ENCODE peak calls at places on chromosomes 3 and 15, in five cellular contexts. V is fibroblast of pulmonary artery; O is fibroblast of the aortic adventitia; E is psoas muscle; A is CD8-positive, alpha-beta T cell. Q is an unnamed sample.
A peak's percentile ranks its signal among the peaks of the same experiment; 100 is the strongest.

GRCh38 chr3:102573483-102574028 is 138.7 kb downstream of the ZPLD1 start:
- DNase-seq in O (no peak), V (no peak), E (no peak), A (no peak), Q (no peak)

GRCh38 chr3:112004187-112004586 is 5.5 kb downstream of the TAGLN3 start:
- DNase-seq in A (no peak), O (no peak), E (no peak), V (no peak), Q (no peak)

GRCh38 chr15:48394172-48394571 is 62.9 kb downstream of the DUT start:
- DNase-seq in V (no peak), E (peak; percentile 63), O (no peak), A (no peak), Q (no peak)

GRCh38 chr3:42032693-42033349 is 58.3 kb upstream of the TRAK1 start:
- DNase-seq in V (peak; percentile 97), E (peak; percentile 83), O (peak; percentile 97), A (no peak), Q (no peak)

GRCh38 chr3:15071699-15072098 is 6.6 kb upstream of the MRPS25 start:
- DNase-seq in A (no peak), O (no peak), V (no peak), E (no peak), Q (no peak)

GRCh38 chr15:73914145-73914544 is 12.1 kb upstream of the LOXL1 start:
- DNase-seq in O (no peak), E (no peak), A (no peak), V (no peak), Q (no peak)

GRCh38 chr15:55372701-55373440 is 35.3 kb downstream of the CCPG1 start:
- DNase-seq in V (no peak), A (no peak), E (no peak), O (no peak), Q (no peak)

GRCh38 chr3:164467027-164467426 is 611.3 kb downstream of the SI start:
- DNase-seq in V (no peak), A (no peak), E (no peak), O (peak; percentile 11), Q (no peak)

GRCh38 chr3:71803248-71803647 is 18.3 kb upstream of the PROK2 start:
- DNase-seq in V (no peak), O (no peak), E (no peak), A (no peak), Q (no peak)

GRCh38 chr3:156148946-156149348 is 28.6 kb downstream of the KCNAB1 start:
- DNase-seq in V (peak; percentile 67), E (no peak), A (no peak), O (peak; percentile 84), Q (no peak)

GRCh38 chr3:16883726-16884083 is 1.1 kb upstream of the PLCL2 start:
- DNase-seq in A (no peak), V (no peak), E (no peak), O (no peak), Q (no peak)

GRCh38 chr3:75192065-75192658 is 472.0 kb upstream of the FRG2C start:
- DNase-seq in O (peak; percentile 62), E (no peak), V (peak; percentile 51), A (no peak), Q (no peak)

GRCh38 chr3:128800241-128801187 is 74.5 kb downstream of the RAB7A start:
- DNase-seq in V (no peak), O (no peak), A (no peak), E (peak; percentile 82), Q (no peak)

GRCh38 chr15:90883971-90884718 is at the start of gene FES:
- DNase-seq in A (no peak), E (peak; percentile 83), O (peak; percentile 49), V (peak; percentile 50), Q (peak; percentile 68)

GRCh38 chr3:33791477-33792166 is 6.8 kb upstream of the PDCD6IP start:
- DNase-seq in A (no peak), E (no peak), V (no peak), O (no peak), Q (no peak)

GRCh38 chr15:100658895-100659294 is 56.5 kb downstream of the ASB7 start:
- DNase-seq in E (no peak), O (no peak), A (no peak), V (no peak), Q (no peak)

GRCh38 chr3:99999541-99999940 is 114.8 kb downstream of the FILIP1L start:
- DNase-seq in O (no peak), E (no peak), A (no peak), V (peak; percentile 35), Q (no peak)

GRCh38 chr15:73691398-73691797 is 7.2 kb downstream of the CD276 start:
- DNase-seq in O (peak; percentile 91), V (peak; percentile 74), E (peak; percentile 79), A (no peak), Q (no peak)

GRCh38 chr3:107661447-107662108 is 138.8 kb downstream of the BBX start:
- DNase-seq in E (no peak), O (peak; percentile 35), V (peak; percentile 33), A (no peak), Q (no peak)

GRCh38 chr15:35560258-35560657 is 14.3 kb upstream of the DPH6 start:
- DNase-seq in O (no peak), A (no peak), V (no peak), E (no peak), Q (no peak)

DNA sequence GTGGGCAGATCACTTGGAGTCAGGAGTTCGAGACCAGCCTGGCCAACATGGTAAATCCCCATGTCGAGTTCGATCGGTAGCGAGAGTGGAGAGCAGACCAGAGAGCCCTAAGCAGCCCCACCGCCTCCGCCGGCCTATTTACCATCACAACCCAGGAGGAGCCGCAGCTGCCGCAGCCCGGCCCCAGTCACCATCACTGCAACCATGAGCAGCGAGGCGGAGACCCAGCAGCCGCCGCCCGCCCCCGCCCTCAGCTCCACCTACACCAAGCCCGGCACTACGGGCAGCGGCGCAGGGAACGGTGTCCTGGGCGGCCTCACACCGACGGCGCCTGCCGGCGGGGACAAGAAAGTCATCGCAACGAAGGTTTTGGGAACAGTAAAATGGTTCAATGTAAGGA is 89.6 kb upstream of the TPM1 start:
- DNase-seq in O (no peak), V (no peak), E (no peak), A (peak; percentile 1), Q (no peak)
- TF ChIP-seq CTCF in O (no peak), V (no peak), E (no peak), A (no peak), Q (no peak)

GRCh38 chr3:9947025-9947995 is 4.9 kb downstream of the PRRT3 start:
- DNase-seq in A (no peak), O (peak; percentile 50), V (peak; percentile 71), E (peak; percentile 90), Q (no peak)

GRCh38 chr3:9948586-9948985 is 3.6 kb downstream of the PRRT3 start:
- DNase-seq in A (no peak), E (no peak), V (no peak), O (no peak), Q (no peak)

GRCh38 chr3:9945358-9945757 is 6.8 kb downstream of the PRRT3 start:
- DNase-seq in E (no peak), O (no peak), V (no peak), A (no peak), Q (no peak)

GRCh38 chr3:9944271-9944670 is 7.9 kb downstream of the PRRT3 start:
- DNase-seq in E (no peak), A (no peak), O (no peak), V (no peak), Q (no peak)

DNA sequence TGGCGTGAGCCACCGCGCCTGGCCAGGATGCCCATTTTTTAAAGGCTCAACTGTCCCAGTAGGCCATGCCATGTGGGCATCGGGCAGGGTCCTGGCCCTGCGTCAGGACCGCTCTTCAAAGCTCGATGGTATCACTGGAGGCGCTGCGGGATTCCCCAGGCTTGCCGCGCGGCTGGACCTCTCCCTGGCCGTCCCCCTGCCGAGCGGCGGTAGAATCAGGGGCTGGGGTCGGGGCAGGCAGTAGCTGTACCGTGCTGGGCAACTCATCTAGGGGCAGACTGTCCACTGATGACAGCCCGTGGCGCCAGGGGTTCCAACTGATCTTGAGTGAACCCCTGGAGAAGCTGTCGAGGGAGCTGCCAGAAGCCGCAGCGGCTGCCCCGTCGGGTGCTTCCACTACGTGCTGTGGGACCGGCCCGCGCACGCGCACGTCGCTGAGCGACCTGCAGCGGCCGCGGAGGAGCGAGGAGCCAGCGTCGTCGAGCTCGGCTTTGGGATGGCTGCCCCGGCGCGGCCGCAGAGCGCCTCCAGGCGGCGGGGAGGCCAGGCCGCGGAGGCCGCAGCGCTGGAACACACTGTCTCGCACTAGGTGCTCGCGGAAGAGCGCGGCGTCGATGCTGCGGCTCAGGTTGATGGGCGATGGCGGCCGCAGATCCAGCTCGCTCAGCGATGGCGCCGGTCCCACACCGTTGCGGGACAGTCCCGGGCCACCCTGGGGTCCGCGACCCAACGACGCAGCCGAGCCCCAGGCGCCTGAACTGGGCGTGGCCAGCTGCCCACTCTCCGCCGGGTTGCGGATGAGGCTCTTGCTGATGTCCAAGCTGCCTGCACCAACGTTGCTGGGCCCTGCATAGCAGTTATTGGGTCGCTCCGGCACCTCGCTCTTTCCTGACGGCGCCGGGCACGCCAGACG is 5.8 kb downstream of the PRRT3 start:
- DNase-seq in A (peak; percentile 90), O (peak; percentile 83), E (peak; percentile 93), V (peak; percentile 92), Q (peak; percentile 91)
- TF ChIP-seq CTCF in A (peak; percentile 36), O (peak; percentile 51), E (peak; percentile 61), V (peak; percentile 34), Q (peak; percentile 73)

DNA sequence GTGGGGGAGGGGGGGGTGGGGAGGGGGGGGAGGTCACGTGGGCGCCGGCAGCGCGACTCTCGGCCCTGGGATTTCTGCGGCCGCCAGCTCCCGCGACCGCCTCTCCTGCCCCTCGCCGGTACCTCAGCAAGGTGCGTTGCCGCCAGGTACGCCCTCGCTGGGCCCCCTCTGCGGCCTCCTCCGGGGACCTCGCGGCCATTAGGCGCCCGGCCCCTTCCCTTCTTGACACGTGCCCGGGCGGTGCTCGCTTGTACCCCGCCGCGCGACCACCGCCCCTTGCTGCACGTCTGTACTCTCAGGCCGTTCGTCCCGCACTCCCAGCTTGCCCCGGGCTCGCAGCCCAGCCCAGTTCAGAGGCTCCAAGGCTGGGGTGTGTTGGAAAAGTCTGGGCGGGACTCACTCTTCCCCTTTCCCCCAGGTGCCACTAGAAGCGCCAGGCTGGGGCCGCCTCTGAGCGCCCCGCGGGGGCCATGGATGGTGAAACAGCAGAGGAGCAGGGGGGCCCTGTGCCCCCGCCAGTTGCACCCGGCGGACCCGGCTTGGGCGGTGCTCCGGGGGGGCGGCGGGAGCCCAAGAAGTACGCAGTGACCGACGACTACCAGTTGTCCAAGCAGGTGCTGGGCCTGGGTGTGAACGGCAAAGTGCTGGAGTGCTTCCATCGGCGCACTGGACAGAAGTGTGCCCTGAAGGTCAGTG is at the start of gene MAPKAPK3:
- DNase-seq in E (peak; percentile 90), O (no peak), V (no peak), A (peak; percentile 71), Q (no peak)
- TF ChIP-seq CTCF in E (no peak), O (no peak), V (no peak), A (no peak), Q (peak; percentile 9)

DNA sequence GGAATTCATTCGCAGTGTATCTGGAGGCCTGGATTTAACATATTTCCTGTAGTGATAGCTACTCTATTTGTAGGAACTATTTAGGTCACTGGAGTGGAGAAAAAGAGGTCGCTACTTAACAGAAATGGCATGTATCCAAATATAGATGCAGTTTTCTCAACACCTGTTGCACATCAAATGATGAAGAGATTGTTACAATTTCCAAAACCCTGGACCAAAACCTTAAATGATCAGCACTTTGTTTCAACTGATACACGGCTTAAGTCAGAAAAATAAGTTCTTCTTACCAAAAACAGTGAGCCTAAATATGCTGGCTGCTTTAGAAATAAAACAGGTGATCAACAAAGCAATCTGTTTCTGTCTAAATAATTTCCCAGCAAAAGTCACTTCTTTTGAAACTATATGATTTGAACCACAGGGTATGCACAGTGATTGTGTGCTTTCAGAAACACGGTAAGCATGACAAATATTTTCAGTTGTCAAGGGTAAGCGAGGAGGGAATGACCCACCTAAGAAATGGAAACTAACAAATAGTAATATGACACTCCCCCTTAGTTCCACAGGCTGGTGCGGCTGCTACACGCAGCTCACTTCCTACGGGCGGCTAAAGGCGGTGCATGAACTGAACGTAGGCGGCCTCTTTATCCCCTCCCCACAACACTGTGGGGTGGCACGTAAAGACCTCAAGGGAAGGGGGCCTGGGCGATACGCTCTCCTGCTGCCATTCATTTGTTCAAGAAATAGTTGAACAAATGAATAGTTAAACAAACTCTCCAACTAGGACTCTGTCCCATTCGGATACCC is 1.1 kb downstream of the EHD4 start:
- DNase-seq in A (peak; percentile 70), O (peak; percentile 55), V (peak; percentile 67), E (peak; percentile 71), Q (no peak)
- TF ChIP-seq CTCF in A (no peak), O (peak; percentile 15), V (no peak), E (no peak), Q (peak; percentile 43)